ENCODE peak calls at places on chromosomes 6 and 20, in ten cellular contexts. Y is breast epithelium, T is right lobe of liver, N is mammary epithelial cell, F is lower lobe of right lung, L is Caco-2, R is psoas muscle, S is adrenal gland, Z is kidney epithelial cell, O is GM20000. U is an unnamed sample.

GRCh38 chr6:82246802-82247633 is 526 bp downstream of the IBTK start:
- DNase-seq in Y (peak; percentile 43), F (peak; percentile 71), S (peak; percentile 87), R (peak; percentile 64), L (peak; percentile 77), O (peak; percentile 35), N (peak; percentile 38), Z (peak; percentile 9), T (peak; percentile 64), U (peak; percentile 45)

GRCh38 chr20:1934578-1935573 is 39.7 kb downstream of the SIRPA start:
- DNase-seq in F (no peak), Y (no peak), S (peak; percentile 93), O (no peak), Z (no peak), T (no peak), R (peak; percentile 88), N (peak; percentile 88), L (no peak), U (no peak)

GRCh38 chr6:47288245-47289090 is 21.2 kb downstream of the TNFRSF21 start:
- DNase-seq in T (no peak), S (no peak), F (no peak), O (no peak), L (no peak), Z (no peak), Y (no peak), N (no peak), R (no peak), U (no peak)

GRCh38 chr6:129186988-129187387 is 304.1 kb downstream of the LAMA2 start:
- DNase-seq in F (no peak), T (no peak), S (no peak), L (no peak), O (no peak), R (no peak), N (peak; percentile 53), Z (peak; percentile 47), Y (no peak), U (no peak)

GRCh38 chr20:59559863-59560262 is 44.5 kb upstream of the PHACTR3 start:
- DNase-seq in L (no peak), N (no peak), S (no peak), T (no peak), O (no peak), R (no peak), Y (no peak), Z (no peak), F (no peak), U (no peak)

GRCh38 chr6:161439093-161439492 is 165.2 kb upstream of the AGPAT4 start:
- DNase-seq in F (no peak), O (no peak), Z (peak; percentile 81), L (no peak), Y (peak; percentile 82), N (peak; percentile 89), R (peak; percentile 74), T (no peak), S (peak; percentile 87), U (no peak)

GRCh38 chr6:133637874-133638273 is 251.0 kb upstream of the TCF21 start:
- DNase-seq in S (no peak), F (no peak), R (no peak), N (no peak), T (no peak), O (no peak), L (no peak), Z (no peak), Y (no peak), U (no peak)

GRCh38 chr6:42402184-42402583 is 49.5 kb downstream of the TRERF1 start:
- DNase-seq in T (no peak), Y (no peak), N (peak; percentile 19), S (no peak), F (no peak), O (peak; percentile 54), L (no peak), Z (no peak), R (no peak), U (peak; percentile 65)

GRCh38 chr20:21050710-21051109 is 55.4 kb downstream of the LINC00237 start:
- DNase-seq in Z (no peak), N (no peak), S (no peak), Y (no peak), L (no peak), O (no peak), R (no peak), F (no peak), T (no peak), U (no peak)

GRCh38 chr20:22555791-22556564 is 28.4 kb downstream of the FOXA2 start:
- DNase-seq in L (no peak), T (no peak), S (no peak), Z (no peak), O (no peak), F (peak; percentile 59), Y (no peak), R (no peak), N (no peak), U (no peak)

GRCh38 chr6:149985506-149985937 is 21.8 kb downstream of the ULBP1 start:
- DNase-seq in Y (no peak), R (no peak), F (no peak), O (no peak), N (no peak), Z (no peak), T (no peak), S (no peak), L (no peak), U (no peak)

GRCh38 chr20:9919271-9920014 is 80.6 kb upstream of the PAK5 start:
- DNase-seq in S (no peak), F (no peak), T (no peak), O (peak; percentile 25), N (no peak), R (no peak), L (no peak), Y (no peak), Z (no peak), U (peak; percentile 14)

GRCh38 chr6:104019075-104019474 is 840.6 kb downstream of the HACE1 start:
- DNase-seq in F (no peak), L (no peak), T (no peak), N (no peak), O (peak; percentile 7), Y (no peak), S (no peak), Z (no peak), R (no peak), U (no peak)

GRCh38 chr6:149128489-149129145 is 188.9 kb upstream of the TAB2 start:
- DNase-seq in F (no peak), L (no peak), R (no peak), Z (no peak), Y (no peak), T (no peak), N (no peak), S (no peak), O (no peak), U (no peak)

GRCh38 chr20:62900692-62901584 is 25.4 kb downstream of the DIDO1 start:
- DNase-seq in F (no peak), R (no peak), L (peak; percentile 81), S (no peak), T (peak; percentile 41), Y (peak; percentile 45), N (peak; percentile 51), Z (peak; percentile 34), O (no peak), U (peak; percentile 50)
- TF ChIP-seq CTCF in F (no peak), R (no peak), L (peak; percentile 75), S (no peak), T (no peak), Y (peak; percentile 21), N (peak; percentile 50), Z (peak; percentile 34), O (no peak), U (no peak)

GRCh38 chr6:4351857-4352669 is 216.7 kb upstream of the ECI2 start:
- DNase-seq in Z (peak; percentile 75), F (no peak), L (peak; percentile 14), N (peak; percentile 80), S (peak; percentile 87), O (no peak), Y (peak; percentile 49), T (no peak), R (peak; percentile 86), U (no peak)
- TF ChIP-seq CTCF in Z (no peak), F (no peak), L (no peak), N (no peak), S (peak; percentile 17), O (no peak), Y (no peak), T (no peak), R (no peak), U (no peak)

GRCh38 chr6:33143113-33143760 is 49.0 kb downstream of the COL11A2 start:
- DNase-seq in F (no peak), Y (no peak), Z (no peak), O (no peak), R (no peak), S (no peak), N (no peak), T (no peak), L (no peak), U (no peak)
- TF ChIP-seq CTCF in F (no peak), Y (no peak), Z (no peak), O (no peak), R (no peak), S (no peak), N (no peak), T (no peak), L (no peak), U (peak; percentile 8)

GRCh38 chr6:89950879-89951391 is 56.7 kb downstream of the GJA10 start:
- DNase-seq in T (no peak), N (peak; percentile 32), Z (no peak), Y (no peak), L (peak; percentile 26), F (no peak), S (no peak), R (peak; percentile 54), O (no peak), U (no peak)

GRCh38 chr6:89952696-89953095 is 58.4 kb downstream of the GJA10 start:
- DNase-seq in F (no peak), T (no peak), O (no peak), N (peak; percentile 86), R (no peak), S (no peak), Z (peak; percentile 86), Y (no peak), L (no peak), U (no peak)

GRCh38 chr6:89952361-89952680 is 58.1 kb downstream of the GJA10 start:
- DNase-seq in N (no peak), Y (no peak), Z (no peak), T (no peak), O (no peak), R (no peak), S (no peak), F (no peak), L (no peak), U (no peak)

GRCh38 chr6:89950446-89950845 is 56.2 kb downstream of the GJA10 start:
- DNase-seq in F (no peak), N (no peak), L (no peak), O (no peak), R (no peak), Z (no peak), Y (no peak), T (no peak), S (no peak), U (no peak)

DNA sequence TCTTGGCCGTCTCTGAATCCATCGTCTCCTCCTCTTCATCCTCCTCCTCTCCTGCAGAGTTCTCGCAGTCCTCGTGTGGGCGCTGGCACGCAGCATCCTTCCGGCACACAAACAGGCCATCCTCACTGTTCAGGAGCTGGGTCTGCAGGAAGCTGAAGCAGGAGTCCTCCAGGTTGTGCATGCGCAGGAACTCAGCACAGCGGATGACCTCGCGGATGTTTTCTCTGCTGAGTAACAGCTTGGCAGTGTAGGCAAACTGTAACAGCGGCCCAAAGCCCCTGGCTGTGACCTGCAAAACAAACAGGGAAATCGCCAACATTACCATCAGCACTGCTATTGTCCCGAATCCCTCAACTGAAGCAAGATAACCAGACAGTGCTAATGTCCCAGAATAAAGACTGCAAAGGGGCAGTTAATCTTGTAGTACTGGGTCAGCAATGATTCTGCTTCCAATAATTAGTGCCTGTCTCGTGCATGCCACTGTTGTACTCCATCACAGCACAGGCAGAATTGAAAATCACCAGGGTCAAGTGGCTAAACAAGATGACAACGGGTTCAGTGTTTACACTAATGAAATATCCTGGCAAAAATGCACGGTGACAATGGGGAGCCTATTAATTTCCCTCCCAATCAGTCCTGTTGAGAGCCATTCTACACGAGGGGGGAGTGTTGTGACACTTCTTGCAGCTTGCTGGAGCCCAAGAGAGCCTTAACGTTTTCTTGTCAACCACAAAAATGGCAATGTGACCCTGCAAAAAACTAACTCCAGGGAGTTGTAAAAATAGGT is 57.5 kb downstream of the GJA10 start:
- DNase-seq in N (no peak), S (no peak), O (no peak), T (no peak), Y (no peak), L (no peak), Z (no peak), R (no peak), F (no peak), U (no peak)
- TF ChIP-seq CTCF in N (no peak), S (no peak), O (no peak), T (no peak), Y (no peak), L (no peak), Z (no peak), R (no peak), F (no peak), U (no peak)